ENCODE peak calls at places on chromosomes 12 and 14, in five cellular contexts. H is astrocyte of the spinal cord, U is neural progenitor cell, G is fibroblast of the aortic adventitia, Y is cardiac fibroblast. O is an unnamed sample.

GRCh38 chr12:107511292-107511691 is 174.3 kb upstream of the PWP1 start:
- DNase-seq in H (peak), U (no peak), G (peak), Y (peak), O (peak)

GRCh38 chr14:65972346-65972745 is 513.8 kb upstream of the CCDC196 start:
- DNase-seq in H (no peak), U (no peak), G (peak), Y (peak), O (peak)

GRCh38 chr14:92121207-92121669 is 268 bp downstream of the NDUFB1 start:
- DNase-seq in H (peak), U (peak), G (peak), Y (peak), O (peak)

GRCh38 chr12:1355396-1355795 is 239.0 kb downstream of the FBXL14 start:
- DNase-seq in H (no peak), U (no peak), G (no peak), Y (peak), O (peak)

GRCh38 chr12:132543298-132544172 is 53.6 kb downstream of the FBRSL1 start:
- DNase-seq in H (no peak), U (no peak), G (no peak), Y (no peak), O (no peak)

GRCh38 chr14:25953532-25954144 is 644.2 kb downstream of the NOVA1 start:
- DNase-seq in H (peak), U (no peak), G (peak), Y (peak), O (no peak)

GRCh38 chr12:57554453-57554852 is 4.6 kb downstream of the KIF5A start:
- DNase-seq in H (no peak), U (no peak), G (no peak), Y (no peak), O (no peak)

GRCh38 chr12:120317258-120318105 is 10.1 kb downstream of the PLA2G1B start:
- DNase-seq in H (peak), U (peak), G (peak), Y (peak), O (peak)

GRCh38 chr14:34355584-34356266 is 106.3 kb downstream of the SPTSSA start:
- DNase-seq in H (peak), U (no peak), G (peak), Y (peak), O (peak)

GRCh38 chr12:92485356-92486348 is 217.1 kb upstream of the PLEKHG7 start:
- DNase-seq in H (no peak), U (no peak), G (peak), Y (peak), O (no peak)

GRCh38 chr12:47742253-47742825 is 16.3 kb downstream of the RAPGEF3 start:
- DNase-seq in H (peak), U (peak), G (peak), Y (peak), O (no peak)

GRCh38 chr14:72812292-72812851 is 81.5 kb downstream of the DPF3 start:
- DNase-seq in H (no peak), U (peak), G (no peak), Y (no peak), O (no peak)

GRCh38 chr12:101759396-101760047 is 20.3 kb upstream of the SYCP3 start:
- DNase-seq in H (peak), U (peak), G (peak), Y (peak), O (peak)

GRCh38 chr12:118035194-118036041 is 18.9 kb downstream of the RFC5 start:
- DNase-seq in H (peak), U (peak), G (peak), Y (peak), O (peak)

GRCh38 chr14:83071888-83072501 is 1538.3 kb upstream of the SEL1L start:
- DNase-seq in H (no peak), U (peak), G (no peak), Y (peak), O (no peak)

GRCh38 chr12:40192704-40193255 is 32.0 kb upstream of the LRRK2 start:
- DNase-seq in H (no peak), U (no peak), G (no peak), Y (no peak), O (no peak)

DNA sequence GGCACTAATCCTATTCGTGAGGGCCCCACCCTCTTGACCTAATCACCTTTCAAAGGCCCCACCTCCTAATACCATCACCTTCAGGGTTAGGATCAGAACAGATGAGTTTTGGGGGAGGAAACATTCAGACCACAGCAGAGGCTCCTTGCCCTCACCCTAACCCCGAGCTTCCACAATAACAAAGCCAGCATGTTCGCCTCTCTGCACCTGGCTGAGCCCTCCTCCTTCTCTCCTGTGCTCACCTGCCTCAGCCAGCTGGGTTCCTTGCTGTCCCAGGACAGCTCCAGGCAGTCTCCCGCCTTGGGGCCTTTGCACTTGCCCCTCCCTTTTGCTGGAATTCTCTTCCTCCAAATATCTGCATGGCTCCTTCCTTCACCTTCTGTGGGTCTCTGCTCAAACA is 9.7 kb upstream of the RAN start:
- DNase-seq in H (no peak), U (no peak), G (no peak), Y (no peak), O (no peak)
- H3K4me3 ChIP-seq in H (no peak), U (no peak), G (no peak), Y (no peak), O (no peak)

DNA sequence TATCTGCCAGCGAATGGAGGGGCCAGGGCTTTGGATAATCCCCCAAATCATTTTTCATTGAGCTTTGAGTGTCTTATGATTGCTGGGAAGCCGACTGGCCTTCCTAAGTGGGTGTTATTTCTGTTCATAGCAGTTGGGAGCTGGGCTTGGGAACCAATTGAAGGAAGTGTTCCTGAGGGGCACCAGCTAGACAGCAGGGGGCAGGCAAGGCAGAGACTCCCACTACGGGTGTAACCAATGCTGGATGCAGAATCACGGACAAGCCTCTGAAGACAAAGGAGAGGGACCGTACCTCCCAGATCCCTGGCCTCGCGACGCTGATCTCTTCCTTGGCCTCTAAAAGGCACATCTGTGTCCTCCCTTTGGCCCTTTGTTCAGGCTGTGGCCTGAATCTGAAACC is 149.0 kb upstream of the PRMT8 start:
- DNase-seq in H (peak), U (peak), G (peak), Y (peak), O (peak)
- TF ChIP-seq CTCF in H (peak), U (peak), G (peak), Y (peak), O (peak)

GRCh38 chr14:60707858-60708257 is 16.3 kb downstream of the SIX4 start:
- DNase-seq in H (no peak), U (no peak), G (no peak), Y (no peak), O (no peak)

GRCh38 chr14:60710506-60710905 is 13.6 kb downstream of the SIX4 start:
- DNase-seq in H (no peak), U (no peak), G (no peak), Y (no peak), O (no peak)

DNA sequence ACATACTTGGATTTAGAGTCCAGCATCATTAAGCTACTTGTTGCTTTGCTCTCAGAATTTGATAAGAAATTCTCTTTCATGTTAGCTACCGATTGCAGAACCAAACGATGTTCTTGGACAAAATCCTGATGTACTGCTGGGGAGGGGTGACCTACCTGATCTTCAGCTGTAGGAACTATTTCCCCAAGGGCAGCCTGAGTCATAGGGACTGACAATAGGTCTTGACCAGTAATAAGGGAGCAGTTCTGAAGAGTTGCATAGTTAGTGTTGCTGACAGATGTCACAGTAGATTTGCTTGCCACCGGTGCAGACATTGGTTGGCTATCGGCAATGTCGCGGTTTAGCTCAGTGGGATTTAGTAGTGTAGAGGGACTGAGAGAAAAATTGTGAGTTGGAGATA is 10.6 kb downstream of the SIX4 start:
- DNase-seq in H (no peak), U (no peak), G (no peak), Y (no peak), O (no peak)
- H3K4me3 ChIP-seq in H (no peak), U (no peak), G (no peak), Y (no peak), O (no peak)

DNA sequence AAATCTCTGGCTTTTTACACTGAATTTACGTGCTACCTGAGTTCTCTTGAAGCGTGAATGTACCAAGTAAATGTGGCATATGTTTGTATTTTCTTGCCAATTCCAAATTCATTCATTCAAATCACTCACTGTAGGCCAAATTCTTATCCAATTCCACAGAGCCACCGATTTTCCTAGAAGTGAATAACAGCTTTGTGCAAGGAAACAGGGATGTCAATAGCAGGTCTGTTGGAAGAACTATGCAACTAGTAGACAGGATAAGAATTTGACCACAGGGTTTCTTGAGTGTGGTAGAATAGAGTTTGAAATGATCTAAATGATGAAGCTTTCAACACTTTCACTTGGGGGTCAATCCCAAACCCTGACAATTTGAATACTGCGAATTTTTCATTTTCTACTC is 86.7 kb downstream of the SOX5 start:
- DNase-seq in H (no peak), U (no peak), G (no peak), Y (no peak), O (no peak)
- TF ChIP-seq CTCF in H (no peak), U (no peak), G (no peak), Y (no peak), O (no peak)

O was measured in AG10803.